ENCODE peak calls at places on chromosomes 11 and 22, in four cellular contexts. M, X, Z and Y are unnamed samples. For H3K4me1, the result is how much of the 10 kb centered on the place peaks cover.

GRCh38 chr22:34403667-34404066 is 483.4 kb upstream of the LARGE1 start:
- DNase-seq in M (no peak), X (no peak), Z (no peak), Y (no peak)

GRCh38 chr11:101487775-101488174 is 96.0 kb downstream of the TRPC6 start:
- DNase-seq in M (no peak), X (no peak), Z (peak), Y (no peak)

GRCh38 chr22:25702046-25702445 is 39.9 kb upstream of the MYO18B start:
- DNase-seq in M (peak), X (no peak), Z (peak), Y (no peak)

GRCh38 chr11:18748766-18749375 is 22.9 kb upstream of the IGSF22 start:
- DNase-seq in M (no peak), X (no peak), Z (peak), Y (no peak)

GRCh38 chr22:35947794-35948425 is 80.7 kb downstream of the RBFOX2 start:
- DNase-seq in M (no peak), X (no peak), Z (peak), Y (no peak)

GRCh38 chr22:50225200-50225969 is 19.4 kb downstream of the TUBGCP6 start:
- DNase-seq in M (no peak), X (peak), Z (no peak), Y (no peak)

GRCh38 chr22:43094551-43094950 is 5.4 kb upstream of the TTLL1 start:
- DNase-seq in M (no peak), X (no peak), Z (no peak), Y (no peak)

GRCh38 chr22:27726726-27727449 is 74.7 kb downstream of the MN1 start:
- DNase-seq in M (no peak), X (no peak), Z (peak), Y (peak)

GRCh38 chr11:15434529-15434928 is 319.8 kb downstream of the INSC start:
- DNase-seq in M (no peak), X (no peak), Z (no peak), Y (no peak)

GRCh38 chr22:43747877-43748276 is 64.2 kb downstream of the EFCAB6 start:
- DNase-seq in M (no peak), X (no peak), Z (no peak), Y (no peak)

GRCh38 chr11:2368851-2369180 is 8.3 kb upstream of the CD81 start:
- DNase-seq in M (no peak), X (no peak), Z (no peak), Y (no peak)

GRCh38 chr11:22920939-22921565 is 60.8 kb upstream of the CCDC179 start:
- DNase-seq in M (peak), X (no peak), Z (peak), Y (peak)

GRCh38 chr11:81420668-81421550 is 1312.8 kb downstream of the FAM181B start:
- DNase-seq in M (no peak), X (no peak), Z (no peak), Y (no peak)

GRCh38 chr11:124551987-124552386 is 8.5 kb upstream of the OR8B12 start:
- DNase-seq in M (no peak), X (no peak), Z (no peak), Y (no peak)

GRCh38 chr11:123560001-123560400 is 94.4 kb downstream of the SCN3B start:
- DNase-seq in M (peak), X (peak), Z (peak), Y (no peak)

GRCh38 chr22:32720924-32721323 is 80.6 kb upstream of the TIMP3 start:
- DNase-seq in M (peak), X (no peak), Z (peak), Y (no peak)

GRCh38 chr11:74253361-74253760 is 58.1 kb downstream of the P4HA3 start:
- DNase-seq in M (no peak), X (no peak), Z (no peak), Y (no peak)

GRCh38 chr11:9759519-9760179 is 95.8 kb downstream of the SWAP70 start:
- DNase-seq in M (peak), X (peak), Z (peak), Y (peak)

GRCh38 chr11:6681949-6682348 is 1.2 kb downstream of the MRPL17 start:
- DNase-seq in M (peak), X (no peak), Z (peak), Y (no peak)

GRCh38 chr11:2393111-2393868 is 7.3 kb upstream of the TSSC4 start:
- DNase-seq in M (no peak), X (no peak), Z (no peak), Y (no peak)

GRCh38 chr22:17303840-17304779 is 65.2 kb upstream of the CECR2 start:
- DNase-seq in M (no peak), X (peak), Z (no peak), Y (no peak)

GRCh38 chr11:104122008-104122635 is 41.8 kb downstream of the PDGFD start:
- DNase-seq in M (no peak), X (no peak), Z (no peak), Y (no peak)

GRCh38 chr11:91837649-91838330 is 386.8 kb upstream of the FAT3 start:
- DNase-seq in M (no peak), X (no peak), Z (no peak), Y (no peak)

GRCh38 chr22:44211946-44212930 is 31.5 kb downstream of the PARVG start:
- DNase-seq in M (peak), X (no peak), Z (peak), Y (no peak)

GRCh38 chr11:27233654-27234042 is 129.4 kb downstream of the CCDC34 start:
- DNase-seq in M (no peak), X (no peak), Z (no peak), Y (no peak)

GRCh38 chr11:69141742-69142141 is 14.0 kb upstream of the SMIM38 start:
- DNase-seq in M (no peak), X (no peak), Z (peak), Y (no peak)

GRCh38 chr11:105202844-105203548 is 63.4 kb upstream of the CARD18 start:
- DNase-seq in M (no peak), X (no peak), Z (no peak), Y (no peak)

GRCh38 chr11:131907371-131907770 is 537.0 kb downstream of the NTM start:
- DNase-seq in M (no peak), X (no peak), Z (no peak), Y (no peak)

GRCh38 chr22:47586038-47586437 is 823.6 kb downstream of the TBC1D22A start:
- DNase-seq in M (no peak), X (no peak), Z (no peak), Y (no peak)

GRCh38 chr11:119432484-119433368 is 9.8 kb upstream of the THY1 start:
- DNase-seq in M (peak), X (no peak), Z (peak), Y (no peak)
- H3K4me1 ChIP-seq in M (under half), X (under half), Z (under half), Y (under half)

DNA sequence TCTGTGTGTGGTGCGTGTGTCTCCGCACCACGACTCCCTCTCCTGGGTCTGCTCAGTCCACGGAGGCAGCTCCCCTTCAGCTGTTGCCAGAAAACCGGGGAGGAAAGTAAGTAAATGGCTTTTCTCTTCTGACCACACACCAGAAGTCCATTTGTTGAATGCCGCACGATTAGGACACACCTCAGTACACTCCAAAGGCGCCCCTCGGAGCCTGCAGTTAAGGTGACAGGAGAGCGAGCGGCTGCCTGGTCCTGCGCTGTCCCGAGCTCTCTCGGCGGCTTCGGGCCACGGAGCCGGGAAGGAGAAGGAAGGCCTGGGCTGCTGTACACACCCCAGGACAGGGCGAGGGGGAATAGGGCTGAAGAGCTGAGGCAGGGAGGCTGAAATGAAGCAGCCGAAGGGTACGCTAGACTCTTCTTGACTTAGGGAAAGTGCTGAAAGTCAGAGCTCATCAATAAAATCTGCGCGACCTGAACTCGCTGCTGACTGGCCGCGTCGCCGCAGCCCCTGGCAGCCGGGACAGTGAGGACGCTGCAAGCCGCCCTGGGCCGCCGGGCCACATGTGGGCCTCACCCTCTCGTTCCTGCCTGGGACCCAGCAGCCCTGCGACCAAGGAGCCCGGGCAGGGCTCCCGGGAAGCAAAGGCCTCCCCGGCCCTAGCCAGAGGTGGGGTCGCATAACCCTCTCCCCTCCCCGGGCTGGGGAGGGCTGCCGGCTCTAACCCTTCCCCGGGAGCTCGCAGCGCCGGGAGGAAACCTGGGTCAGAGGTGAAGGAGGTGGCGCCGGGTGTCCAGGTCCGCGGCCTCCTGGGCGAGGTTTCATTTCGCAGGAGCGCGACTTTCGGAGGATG is 1.5 kb upstream of the PAX6 start:
- DNase-seq in M (peak), X (no peak), Z (no peak), Y (no peak)
- H3K4me1 ChIP-seq in M (under half), X (half or more), Z (under half), Y (under half)

DNA sequence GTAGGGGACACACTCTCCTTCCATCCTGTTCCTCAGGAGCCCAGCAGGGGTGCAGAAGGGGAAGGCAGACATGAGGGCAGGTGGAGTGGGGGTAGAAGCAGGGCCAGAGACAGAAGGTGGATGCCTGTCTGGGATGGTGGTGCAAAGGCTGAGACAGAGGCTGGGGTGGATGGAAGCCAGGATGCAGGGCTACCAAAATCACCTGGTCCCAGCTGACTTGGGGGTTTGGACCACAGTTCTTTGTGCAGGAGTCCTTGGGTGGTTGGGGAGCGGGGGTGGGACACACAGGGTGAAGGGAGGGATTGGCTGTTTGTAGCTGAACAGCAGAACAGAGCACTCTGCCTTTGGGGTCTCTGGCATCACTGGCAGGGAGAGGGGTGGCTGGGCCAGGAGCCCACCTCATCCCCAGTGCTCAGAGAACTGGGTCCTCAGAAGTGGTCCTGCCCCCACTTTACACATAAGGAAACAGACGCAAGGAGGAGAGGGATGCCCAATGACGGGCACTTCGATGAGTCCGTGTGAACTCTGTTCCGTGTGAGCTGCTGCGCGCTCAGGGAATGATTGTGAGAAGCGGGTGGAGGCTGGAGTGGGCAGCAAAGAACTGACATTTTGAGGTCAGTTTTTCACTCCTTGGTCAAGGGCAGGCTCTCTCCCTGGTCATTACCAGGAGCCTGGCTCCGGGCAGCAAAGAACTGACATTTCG is 1.8 kb downstream of the TAGLN start:
- DNase-seq in M (no peak), X (no peak), Z (peak), Y (no peak)
- H3K4me1 ChIP-seq in M (under half), X (under half), Z (under half), Y (under half)

GRCh38 chr11:128415539-128415938 is 171.8 kb downstream of the ETS1 start:
- DNase-seq in M (no peak), X (no peak), Z (peak), Y (no peak)

GRCh38 chr11:128411149-128411548 is 176.2 kb downstream of the ETS1 start:
- DNase-seq in M (no peak), X (no peak), Z (no peak), Y (no peak)

GRCh38 chr11:128412847-128413791 is 174.2 kb downstream of the ETS1 start:
- DNase-seq in M (no peak), X (no peak), Z (peak), Y (peak)

GRCh38 chr11:128409476-128409875 is 177.9 kb downstream of the ETS1 start:
- DNase-seq in M (no peak), X (no peak), Z (peak), Y (no peak)

DNA sequence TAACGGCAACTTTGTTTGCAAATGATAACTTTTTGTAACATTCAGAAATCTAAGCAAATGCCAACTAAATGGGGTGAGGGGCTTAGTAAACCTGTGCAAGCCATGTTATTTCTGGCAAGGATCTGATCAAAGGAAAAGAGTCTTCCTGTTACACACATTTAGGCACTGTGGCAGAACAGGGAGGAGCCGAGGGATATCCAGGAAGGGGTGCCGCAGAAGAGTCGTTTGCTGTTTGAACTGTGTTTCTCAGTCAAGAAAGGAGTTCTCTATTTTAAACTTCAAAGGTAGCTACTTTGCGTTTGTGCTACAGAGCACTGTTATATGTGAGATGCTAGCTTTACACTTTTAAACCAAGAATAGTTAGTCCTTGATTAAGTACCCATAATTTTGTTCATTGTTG is 175.5 kb downstream of the ETS1 start:
- DNase-seq in M (no peak), X (no peak), Z (no peak), Y (no peak)
- H3K4me1 ChIP-seq in M (under half), X (under half), Z (under half), Y (under half)

DNA sequence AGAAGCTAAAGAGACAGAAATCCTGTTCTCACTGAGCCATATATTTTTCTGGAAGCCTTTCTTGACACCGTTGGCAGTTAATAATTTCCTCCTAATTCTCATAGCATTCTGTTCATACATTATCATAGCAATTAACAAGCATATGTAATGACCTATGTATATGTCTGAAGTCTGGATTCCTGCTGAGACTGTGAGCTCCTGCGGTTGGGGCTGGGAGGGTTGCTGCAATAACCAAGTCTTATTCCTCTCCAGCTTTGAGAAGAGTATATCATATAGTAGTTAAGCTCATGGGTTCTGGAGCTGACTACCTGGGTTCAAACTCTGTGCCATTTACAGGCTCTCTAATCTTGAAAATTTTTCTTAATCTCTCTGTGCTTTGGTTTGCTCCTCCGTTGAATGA is 175.2 kb downstream of the MAML2 start:
- DNase-seq in M (no peak), X (no peak), Z (no peak), Y (no peak)
- H3K4me1 ChIP-seq in M (under half), X (under half), Z (under half), Y (under half)

DNA sequence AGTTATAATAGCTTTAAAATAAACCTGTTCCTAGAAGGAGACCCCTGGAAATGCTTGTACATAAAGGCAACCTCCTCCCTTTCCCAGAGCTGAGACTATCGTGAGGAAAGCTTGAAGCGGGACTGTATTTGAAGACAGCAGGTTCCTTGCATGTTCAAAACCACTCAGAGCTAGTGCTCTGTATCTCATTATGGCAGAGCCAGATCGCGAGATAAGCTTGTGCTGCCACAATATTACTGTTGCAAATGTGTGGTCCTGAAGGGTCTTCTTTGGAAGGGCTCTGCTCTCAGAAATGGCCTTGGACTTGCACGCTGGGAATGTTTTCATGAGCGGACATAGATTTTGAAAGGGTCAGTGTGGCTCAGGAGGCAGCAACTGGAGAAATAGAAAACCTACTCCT is 168.2 kb downstream of the KIRREL3 start:
- DNase-seq in M (peak), X (no peak), Z (no peak), Y (no peak)
- H3K4me1 ChIP-seq in M (under half), X (under half), Z (under half), Y (under half)

GRCh38 chr11:94469416-94469815 is 24.2 kb downstream of the MRE11 start:
- DNase-seq in M (no peak), X (no peak), Z (peak), Y (no peak)
- H3K4me1 ChIP-seq in M (under half), X (under half), Z (under half), Y (under half)